ENCODE peak calls at places on chromosome 12, in nine cellular contexts. B is A172; A is naive thymus-derived CD8-positive, alpha-beta T cell; I is T-helper 2 cell; P is endothelial cell; L is amygdala; O is fibroblast of the aortic adventitia; S is coronary artery; E is SW480. R is an unnamed sample.

GRCh38 chr12:6067152-6067916 is 57.1 kb downstream of the VWF start:
- DNase-seq in B (no peak), A (no peak), I (no peak), P (peak), L (no peak), O (peak), S (no peak), E (peak), R (no peak)

GRCh38 chr12:71755146-71755892 is 656 bp downstream of the RAB21 start:
- DNase-seq in B (peak), A (peak), I (no peak), P (peak), L (no peak), O (peak), S (peak), E (peak), R (peak)

GRCh38 chr12:113808095-113808951 is 157.8 kb downstream of the RBM19 start:
- DNase-seq in B (no peak), A (no peak), I (no peak), P (no peak), L (no peak), O (no peak), S (no peak), E (no peak), R (no peak)

GRCh38 chr12:119988440-119988787 is 622 bp upstream of the BICDL1 start:
- DNase-seq in B (peak), A (no peak), I (no peak), P (no peak), L (no peak), O (peak), S (no peak), E (no peak), R (no peak)

GRCh38 chr12:70618371-70618770 is 18.9 kb downstream of the PTPRB start:
- DNase-seq in B (no peak), A (no peak), I (no peak), P (no peak), L (no peak), O (peak), S (no peak), E (no peak), R (no peak)

GRCh38 chr12:81181701-81182100 is 103.8 kb downstream of the ACSS3 start:
- DNase-seq in B (no peak), A (no peak), I (no peak), P (no peak), L (no peak), O (no peak), S (no peak), E (no peak), R (no peak)

GRCh38 chr12:1644113-1644512 is 15.1 kb downstream of the WNT5B start:
- DNase-seq in B (no peak), A (no peak), I (no peak), P (no peak), L (no peak), O (no peak), S (no peak), E (no peak), R (no peak)

GRCh38 chr12:84661732-84662326 is 250.8 kb downstream of the SLC6A15 start:
- DNase-seq in B (peak), A (no peak), I (no peak), P (no peak), L (no peak), O (peak), S (no peak), E (no peak), R (no peak)

GRCh38 chr12:28057856-28058615 is 85.5 kb upstream of the PTHLH start:
- DNase-seq in B (no peak), A (no peak), I (peak), P (no peak), L (no peak), O (peak), S (no peak), E (peak), R (no peak)

R was measured in erythroblast.